ENCODE peak calls at places on chromosomes 7 and 10, in ten cellular contexts. R, M, K, J, V, O, A, D, H and Y are unnamed samples.

GRCh38 chr7:108263364-108263951 is 133.3 kb upstream of the LAMB4 start:
- DNase-seq in R (no peak), M (no peak), K (no peak), J (no peak), V (no peak), O (no peak), A (no peak), D (no peak), H (no peak), Y (no peak)

GRCh38 chr10:79063661-79064490 is 4.9 kb upstream of the ZMIZ1 start:
- DNase-seq in R (no peak), M (no peak), K (no peak), J (no peak), V (peak), O (no peak), A (no peak), D (no peak), H (no peak), Y (no peak)

GRCh38 chr7:32074787-32075570 is 4.8 kb upstream of the PDE1C start:
- DNase-seq in R (no peak), M (no peak), K (no peak), J (no peak), V (no peak), O (no peak), A (no peak), D (no peak), H (no peak), Y (no peak)

GRCh38 chr10:126536148-126536547 is 134.3 kb downstream of the C10orf90 start:
- DNase-seq in R (no peak), M (peak), K (no peak), J (peak), V (no peak), O (peak), A (no peak), D (no peak), H (peak), Y (no peak)

GRCh38 chr10:71757450-71757918 is 15.8 kb downstream of the VSIR start:
- DNase-seq in R (no peak), M (no peak), K (no peak), J (no peak), V (no peak), O (no peak), A (no peak), D (no peak), H (no peak), Y (no peak)

GRCh38 chr7:150417863-150418262 is 32.6 kb upstream of the GIMAP8 start:
- DNase-seq in R (no peak), M (no peak), K (no peak), J (no peak), V (no peak), O (no peak), A (no peak), D (no peak), H (no peak), Y (no peak)

GRCh38 chr10:130040351-130040750 is 70.3 kb downstream of the C10orf143 start:
- DNase-seq in R (no peak), M (no peak), K (no peak), J (no peak), V (no peak), O (no peak), A (no peak), D (no peak), H (no peak), Y (no peak)

GRCh38 chr7:133529861-133530260 is 277.0 kb downstream of the EXOC4 start:
- DNase-seq in R (no peak), M (no peak), K (no peak), J (no peak), V (no peak), O (no peak), A (no peak), D (no peak), H (peak), Y (no peak)

GRCh38 chr7:120043250-120043649 is 229.7 kb upstream of the KCND2 start:
- DNase-seq in R (no peak), M (no peak), K (no peak), J (peak), V (no peak), O (no peak), A (no peak), D (no peak), H (no peak), Y (no peak)

GRCh38 chr7:107162466-107162865 is 6.3 kb upstream of the HBP1 start:
- DNase-seq in R (no peak), M (no peak), K (no peak), J (peak), V (no peak), O (no peak), A (no peak), D (no peak), H (no peak), Y (no peak)